ENCODE peak calls at places on chromosomes 2 and 18, in six cellular contexts. M is sciatic nerve, P is Peyer's patch, U is activated T-cell treated with anti-CD3 and anti-CD28 coated beads for 1 hour, N is HTR-8/SVneo, Q is midbrain. L is an unnamed sample.

GRCh38 chr2:216606551-216607527 is 26.4 kb upstream of the IGFBP2 start:
- DNase-seq in U (peak), Q (no peak), M (no peak), P (no peak), N (no peak), L (no peak)

GRCh38 chr18:59547691-59548182 is 149.5 kb downstream of the CCBE1 start:
- DNase-seq in Q (no peak), M (no peak), U (no peak), P (no peak), N (no peak), L (no peak)

GRCh38 chr2:46988733-46989481 is 73.3 kb upstream of the MCFD2 start:
- DNase-seq in Q (peak), N (no peak), U (no peak), M (no peak), P (no peak), L (no peak)

GRCh38 chr18:44241041-44241440 is 439.6 kb upstream of the SETBP1 start:
- DNase-seq in P (no peak), N (no peak), U (no peak), Q (no peak), M (no peak), L (no peak)

GRCh38 chr2:237583385-237584295 is 6.9 kb downstream of the RAB17 start:
- DNase-seq in U (no peak), P (no peak), Q (no peak), M (no peak), N (no peak), L (no peak)

GRCh38 chr2:8229546-8229986 is 452.3 kb upstream of the ID2 start:
- DNase-seq in M (peak), N (no peak), Q (no peak), U (peak), P (peak), L (peak)

GRCh38 chr2:213288913-213289700 is 4.8 kb downstream of the SPAG16 start:
- DNase-seq in P (no peak), N (no peak), Q (no peak), U (no peak), M (no peak), L (no peak)

GRCh38 chr2:75547345-75548035 is 13.2 kb downstream of the EVA1A start:
- DNase-seq in N (no peak), M (no peak), P (no peak), Q (no peak), U (no peak), L (no peak)

GRCh38 chr2:18387479-18388206 is 172.8 kb downstream of the RDH14 start:
- DNase-seq in N (peak), P (peak), M (peak), U (peak), Q (peak), L (peak)

GRCh38 chr2:42917374-42918017 is 125.1 kb upstream of the HAAO start:
- DNase-seq in N (no peak), P (peak), U (no peak), M (peak), Q (no peak), L (no peak)

GRCh38 chr2:11945139-11946126 is 199.0 kb downstream of the LPIN1 start:
- DNase-seq in P (no peak), M (no peak), U (no peak), Q (no peak), N (no peak), L (no peak)

GRCh38 chr2:199946196-199946595 is 9.1 kb downstream of the TYW5 start:
- DNase-seq in Q (no peak), M (no peak), U (no peak), P (no peak), N (no peak), L (no peak)

GRCh38 chr2:209431701-209432100 is 7.9 kb downstream of the MAP2 start:
- DNase-seq in M (no peak), N (peak), Q (no peak), P (no peak), U (no peak), L (no peak)

GRCh38 chr2:26471766-26472706 is 5.9 kb downstream of the OTOF start:
- DNase-seq in U (no peak), Q (no peak), N (no peak), M (no peak), P (no peak), L (no peak)

GRCh38 chr2:64277101-64277849 is 133.1 kb upstream of the PELI1 start:
- DNase-seq in Q (peak), U (no peak), P (no peak), M (no peak), N (no peak), L (no peak)